ENCODE peak calls at places on chromosomes 13 and 19, in seven cellular contexts. Q is fibroblast of pulmonary artery; A is fibroblast of lung; U is NCI-H1092; F is activated naive CD8-positive, alpha-beta T cell treated with anti-CD3 and anti-CD28 coated beads for 36 hours; S is stimulated activated CD8-positive, alpha-beta memory T cell treated with anti-CD3 and anti-CD28 coated beads, Interleukin-15, amount 100 ng/mL, for 48 hours; R is astrocyte. C is an unnamed sample.

GRCh38 chr13:109836629-109837607 is 50.5 kb upstream of the IRS2 start:
- DNase-seq in Q (no peak), A (no peak), U (no peak), F (no peak), S (no peak), R (no peak), C (no peak)

GRCh38 chr19:870963-871401 is 11.5 kb downstream of the CFD start:
- DNase-seq in Q (no peak), A (peak; percentile 63), U (peak; percentile 88), F (no peak), S (no peak), R (peak; percentile 35), C (no peak)

GRCh38 chr13:113428469-113428865 is 24.8 kb downstream of the ADPRHL1 start:
- DNase-seq in Q (no peak), A (no peak), U (no peak), F (no peak), S (no peak), R (no peak), C (no peak)

GRCh38 chr13:49217962-49218492 is 2.1 kb upstream of the MLNR start:
- DNase-seq in Q (no peak), A (no peak), U (no peak), F (no peak), S (no peak), R (no peak), C (no peak)

GRCh38 chr19:36973021-36973843 is 57.1 kb downstream of the ZNF568 start:
- DNase-seq in Q (peak; percentile 75), A (peak; percentile 82), U (peak; percentile 77), F (peak; percentile 77), S (peak; percentile 58), R (peak; percentile 71), C (peak; percentile 61)

GRCh38 chr13:49935171-49936084 is 712 bp downstream of the SPRYD7 start:
- DNase-seq in Q (peak; percentile 70), A (peak; percentile 70), U (no peak), F (peak; percentile 41), S (peak; percentile 10), R (peak; percentile 57), C (peak; percentile 21)

GRCh38 chr19:4537953-4538600 is 1.8 kb downstream of the LRG1 start:
- DNase-seq in Q (no peak), A (no peak), U (no peak), F (no peak), S (no peak), R (no peak), C (no peak)

GRCh38 chr13:90592943-90593342 is 754.5 kb upstream of the MIR17HG start:
- DNase-seq in Q (no peak), A (no peak), U (no peak), F (no peak), S (no peak), R (no peak), C (no peak)

GRCh38 chr13:28744091-28744536 is 25.3 kb upstream of the SLC46A3 start:
- DNase-seq in Q (peak; percentile 92), A (peak; percentile 55), U (no peak), F (no peak), S (no peak), R (peak; percentile 33), C (no peak)

GRCh38 chr19:52237771-52238400 is 31.5 kb upstream of the ZNF766 start:
- DNase-seq in Q (peak; percentile 76), A (peak; percentile 53), U (no peak), F (peak; percentile 38), S (peak; percentile 18), R (peak; percentile 41), C (peak; percentile 47)

GRCh38 chr19:5138606-5139594 is 170.0 kb downstream of the KDM4B start:
- DNase-seq in Q (peak; percentile 93), A (peak; percentile 92), U (no peak), F (peak; percentile 88), S (peak; percentile 77), R (peak; percentile 90), C (peak; percentile 69)

GRCh38 chr19:9741476-9742171 is 26.9 kb downstream of the ZNF846 start:
- DNase-seq in Q (no peak), A (no peak), U (no peak), F (no peak), S (no peak), R (no peak), C (no peak)

GRCh38 chr13:26508885-26509284 is 48.6 kb upstream of the WASF3 start:
- DNase-seq in Q (peak; percentile 93), A (peak; percentile 59), U (no peak), F (no peak), S (no peak), R (peak; percentile 41), C (no peak)

GRCh38 chr19:46849610-46850009 is 1.0 kb downstream of the AP2S1 start:
- DNase-seq in Q (no peak), A (no peak), U (no peak), F (no peak), S (no peak), R (no peak), C (no peak)

GRCh38 chr13:71831716-71832115 is 35.3 kb downstream of the DACH1 start:
- DNase-seq in Q (no peak), A (no peak), U (no peak), F (no peak), S (no peak), R (no peak), C (no peak)

GRCh38 chr19:9528757-9529336 is 9.6 kb downstream of the ZNF426 start:
- DNase-seq in Q (peak; percentile 29), A (peak; percentile 14), U (no peak), F (no peak), S (no peak), R (peak; percentile 11), C (no peak)

GRCh38 chr13:60334310-60334709 is 62.7 kb upstream of the TDRD3 start:
- DNase-seq in Q (no peak), A (no peak), U (no peak), F (no peak), S (no peak), R (no peak), C (no peak)

GRCh38 chr13:113196970-113197737 is 11.3 kb downstream of the PCID2 start:
- DNase-seq in Q (no peak), A (no peak), U (no peak), F (no peak), S (no peak), R (no peak), C (no peak)

GRCh38 chr19:45444318-45445041 is 20.8 kb upstream of the ERCC1 start:
- DNase-seq in Q (peak; percentile 88), A (peak; percentile 77), U (no peak), F (peak; percentile 88), S (peak; percentile 77), R (peak; percentile 64), C (peak; percentile 67)

GRCh38 chr19:32708457-32708856 is 11.1 kb upstream of the TDRD12 start:
- DNase-seq in Q (no peak), A (no peak), U (no peak), F (peak; percentile 21), S (no peak), R (no peak), C (no peak)

GRCh38 chr13:39244561-39245230 is 206.4 kb downstream of the NHLRC3 start:
- DNase-seq in Q (no peak), A (no peak), U (no peak), F (no peak), S (no peak), R (no peak), C (no peak)

GRCh38 chr19:29683009-29683408 is 17.7 kb downstream of the PLEKHF1 start:
- DNase-seq in Q (peak; percentile 55), A (peak; percentile 69), U (no peak), F (no peak), S (no peak), R (peak; percentile 51), C (no peak)

GRCh38 chr13:26531751-26532150 is 25.7 kb upstream of the WASF3 start:
- DNase-seq in Q (no peak), A (no peak), U (peak; percentile 60), F (no peak), S (no peak), R (no peak), C (no peak)

GRCh38 chr13:46908511-46908910 is 11.7 kb upstream of the HTR2A start:
- DNase-seq in Q (peak; percentile 56), A (peak; percentile 84), U (no peak), F (no peak), S (no peak), R (peak; percentile 84), C (no peak)

GRCh38 chr19:927044-927706 is 1.3 kb downstream of the ARID3A start:
- DNase-seq in Q (peak; percentile 60), A (no peak), U (no peak), F (no peak), S (no peak), R (no peak), C (no peak)

GRCh38 chr13:27131202-27131623 is 40.4 kb downstream of the USP12 start:
- DNase-seq in Q (no peak), A (peak; percentile 68), U (no peak), F (peak; percentile 80), S (peak; percentile 72), R (peak; percentile 66), C (peak; percentile 58)

GRCh38 chr19:737591-738093 is 13.3 kb upstream of the MISP start:
- DNase-seq in Q (peak; percentile 46), A (peak; percentile 16), U (no peak), F (peak; percentile 62), S (peak; percentile 23), R (no peak), C (peak; percentile 45)

GRCh38 chr13:94548382-94549240 is 47.3 kb downstream of the TGDS start:
- DNase-seq in Q (peak; percentile 39), A (peak; percentile 48), U (peak; percentile 62), F (peak; percentile 3), S (peak; percentile 16), R (peak; percentile 27), C (peak; percentile 35)

GRCh38 chr13:33577037-33577436 is 240.9 kb upstream of the RFC3 start:
- DNase-seq in Q (peak; percentile 58), A (peak; percentile 31), U (no peak), F (no peak), S (no peak), R (peak; percentile 25), C (no peak)

GRCh38 chr19:3663838-3664237 is 36.4 kb downstream of the PIP5K1C start:
- DNase-seq in Q (no peak), A (no peak), U (no peak), F (no peak), S (no peak), R (no peak), C (no peak)

GRCh38 chr19:39160523-39160861 is 34.9 kb downstream of the PAK4 start:
- DNase-seq in Q (peak; percentile 65), A (peak; percentile 64), U (no peak), F (no peak), S (no peak), R (peak; percentile 42), C (no peak)

GRCh38 chr13:67620665-67621064 is 390.5 kb upstream of the PCDH9 start:
- DNase-seq in Q (no peak), A (peak; percentile 82), U (no peak), F (no peak), S (no peak), R (peak; percentile 82), C (no peak)

GRCh38 chr13:35954207-35954560 is 177.0 kb downstream of the DCLK1 start:
- DNase-seq in Q (no peak), A (no peak), U (peak; percentile 51), F (no peak), S (no peak), R (no peak), C (no peak)

GRCh38 chr13:99983401-99984133 is 2.0 kb downstream of the ZIC2 start:
- DNase-seq in Q (no peak), A (no peak), U (no peak), F (no peak), S (no peak), R (no peak), C (no peak)

C was measured in stimulated activated CD4-positive, alpha-beta T cell treated with anti-CD3 and anti-CD28 coated beads, Interleukin-2, amount 100 ng/mL, for 48 hours.